ENCODE peak calls at places on chromosomes 7 and 10, in four cellular contexts. U, Z, D and E are unnamed samples.

GRCh38 chr7:22833113-22833512 is 10.5 kb upstream of the TOMM7 start:
- DNase-seq in D (no peak), Z (no peak), U (no peak), E (no peak)

GRCh38 chr10:95793401-95794045 is 37.6 kb downstream of the ENTPD1 start:
- DNase-seq in U (no peak), D (no peak), Z (peak), E (no peak)

GRCh38 chr7:158997471-158997870 is 141.1 kb downstream of the DYNC2I1 start:
- DNase-seq in D (no peak), U (no peak), Z (no peak), E (no peak)

GRCh38 chr10:78382047-78382446 is 348.4 kb downstream of the RPS24 start:
- DNase-seq in Z (no peak), D (no peak), U (no peak), E (no peak)

GRCh38 chr10:46544989-46545791 is 11.3 kb downstream of the GPRIN2 start:
- DNase-seq in D (peak), U (peak), Z (peak), E (no peak)

GRCh38 chr10:35355971-35356724 is 19.8 kb downstream of the CCNY start:
- DNase-seq in U (no peak), Z (no peak), D (no peak), E (peak)

GRCh38 chr10:101230185-101230917 is 1.1 kb upstream of the LBX1 start:
- DNase-seq in D (no peak), U (no peak), Z (no peak), E (no peak)

GRCh38 chr7:96144260-96144526 is 177.7 kb downstream of the SLC25A13 start:
- DNase-seq in Z (no peak), D (no peak), U (no peak), E (no peak)

GRCh38 chr7:16728811-16729210 is 24.7 kb upstream of the TSPAN13 start:
- DNase-seq in U (no peak), D (no peak), Z (no peak), E (no peak)

GRCh38 chr7:136874393-136875032 is 6.1 kb downstream of the CHRM2 start:
- DNase-seq in D (no peak), U (no peak), Z (peak), E (no peak)
- TF ChIP-seq CTCF in D (peak), U (no peak), Z (peak), E (peak)

GRCh38 chr10:84966708-84967441 is 638.5 kb downstream of the CCSER2 start:
- DNase-seq in Z (no peak), D (no peak), U (no peak), E (no peak)
- TF ChIP-seq CTCF in Z (no peak), D (no peak), U (no peak), E (no peak)

GRCh38 chr7:85469446-85469970 is 282.7 kb upstream of the SEMA3D start:
- DNase-seq in Z (no peak), U (no peak), D (no peak), E (no peak)

GRCh38 chr7:85475071-85475470 is 288.2 kb upstream of the SEMA3D start:
- DNase-seq in Z (no peak), U (no peak), D (no peak), E (no peak)

GRCh38 chr7:85474234-85474633 is 287.4 kb upstream of the SEMA3D start:
- DNase-seq in Z (no peak), U (no peak), D (no peak), E (no peak)

GRCh38 chr7:85471740-85472139 is 284.9 kb upstream of the SEMA3D start:
- DNase-seq in D (no peak), U (no peak), Z (peak), E (no peak)

DNA sequence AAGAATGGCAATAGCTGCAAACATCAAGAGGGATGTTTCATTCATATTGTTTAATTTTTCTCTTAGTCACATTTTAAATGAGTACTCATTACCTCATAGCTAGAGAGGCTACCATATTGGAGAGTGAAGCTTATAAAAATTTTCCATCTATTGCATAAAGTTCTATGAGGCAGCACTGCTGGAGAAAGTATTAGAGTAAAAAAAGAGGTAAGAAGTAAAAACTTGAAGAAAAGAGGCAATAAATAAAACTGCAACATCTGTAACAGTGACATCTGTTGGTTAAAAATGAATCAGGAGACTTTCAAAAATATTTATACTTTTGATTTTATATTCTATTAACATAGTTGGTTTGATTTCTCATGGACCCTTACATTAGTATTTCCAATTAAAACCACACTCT is 284.5 kb upstream of the SEMA3D start:
- DNase-seq in D (no peak), Z (peak), U (no peak), E (no peak)
- TF ChIP-seq CTCF in D (no peak), Z (no peak), U (no peak), E (no peak)

DNA sequence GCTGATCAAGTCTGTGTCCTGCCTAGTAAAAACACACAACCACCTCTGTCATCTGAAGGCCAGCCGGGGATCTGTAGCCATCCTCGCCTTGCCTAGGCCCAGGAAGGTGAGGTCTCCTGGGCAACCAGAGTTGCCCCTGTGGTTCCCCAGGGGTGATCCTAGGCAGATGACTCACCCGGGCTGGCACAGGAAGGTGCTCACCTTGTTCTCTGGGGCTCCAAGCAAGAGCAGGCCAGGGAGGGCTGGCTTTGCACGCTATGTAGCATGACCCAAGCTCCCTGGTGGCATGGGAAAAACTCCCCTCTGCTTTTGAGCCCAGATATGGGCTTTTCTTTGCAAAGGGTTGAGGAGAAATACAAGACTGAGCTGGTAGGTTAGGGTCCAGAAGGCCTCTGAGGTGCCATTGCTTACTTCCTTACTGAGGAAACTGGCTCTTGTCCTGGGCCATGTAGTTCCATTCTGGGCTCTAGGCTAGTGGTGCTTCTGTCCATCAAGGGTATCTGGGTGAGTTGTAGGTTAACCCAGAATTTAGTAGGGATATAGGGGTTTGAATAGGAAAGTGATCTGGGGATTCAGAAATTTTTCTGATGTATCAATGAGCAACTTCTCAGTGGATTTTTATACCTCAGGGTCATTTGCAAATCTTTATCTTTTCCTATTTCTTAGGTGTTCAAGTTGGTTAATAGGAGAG is 112.0 kb downstream of the NT5C2 start:
- DNase-seq in U (peak), D (no peak), Z (no peak), E (no peak)
- TF ChIP-seq CTCF in U (no peak), D (no peak), Z (no peak), E (no peak)

DNA sequence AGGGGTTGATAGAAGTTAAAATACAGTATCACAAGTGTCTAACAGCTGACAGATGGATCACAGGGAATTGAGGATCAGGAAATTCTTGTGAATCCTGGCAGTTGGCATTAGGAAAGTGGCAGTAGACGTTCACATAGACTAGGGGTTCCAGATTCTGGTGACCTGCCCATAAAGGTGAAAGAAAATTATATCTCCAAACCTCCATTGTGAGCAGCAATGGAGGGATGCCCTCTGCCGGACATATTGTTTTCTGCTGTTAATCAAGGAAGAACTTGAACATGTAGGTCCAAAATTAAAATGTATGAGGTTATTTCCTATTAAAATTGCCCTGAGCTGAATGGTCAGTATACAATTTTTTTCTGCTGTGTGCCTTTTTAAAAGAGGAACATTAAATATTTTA is 5.1 kb downstream of the NME8 start:
- DNase-seq in U (peak), D (no peak), Z (peak), E (peak)
- TF ChIP-seq CTCF in U (peak), D (peak), Z (peak), E (peak)

GRCh38 chr7:101950450-101951119 is 133.2 kb downstream of the CUX1 start:
- DNase-seq in D (no peak), Z (no peak), U (no peak), E (no peak)
- TF ChIP-seq CTCF in D (no peak), Z (no peak), U (peak), E (no peak)

DNA sequence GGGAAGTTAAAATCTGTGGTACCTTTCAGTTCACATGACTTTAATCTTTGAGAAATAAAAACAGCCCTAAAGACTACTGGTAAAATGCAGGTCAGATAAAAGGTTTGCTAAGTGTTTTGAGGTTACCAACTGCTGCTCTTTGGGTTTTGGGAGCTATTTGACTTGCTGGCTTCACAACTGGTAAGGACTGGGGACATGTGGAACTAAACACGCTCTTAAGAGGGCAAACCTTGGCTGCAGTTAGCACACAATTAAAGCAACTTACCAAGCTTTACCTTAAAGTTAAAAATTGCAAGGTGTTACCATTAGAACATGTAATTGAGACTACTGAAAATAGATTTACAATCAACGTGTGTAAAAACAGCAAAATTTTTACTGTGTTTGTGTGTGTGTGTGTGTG is 220.2 kb downstream of the PHF14 start:
- DNase-seq in Z (no peak), D (no peak), U (no peak), E (no peak)
- TF ChIP-seq CTCF in Z (no peak), D (no peak), U (no peak), E (no peak)

GRCh38 chr10:34022195-34022594 is 687.7 kb upstream of the NRP1 start:
- DNase-seq in U (no peak), Z (no peak), D (no peak), E (no peak)

GRCh38 chr10:34028936-34029335 is 694.5 kb upstream of the NRP1 start:
- DNase-seq in Z (no peak), U (no peak), D (no peak), E (no peak)

GRCh38 chr10:34029455-34029854 is 695.0 kb upstream of the NRP1 start:
- DNase-seq in U (no peak), Z (no peak), D (no peak), E (no peak)

GRCh38 chr10:34024708-34025425 is 690.4 kb upstream of the NRP1 start:
- DNase-seq in U (peak), Z (peak), D (no peak), E (no peak)
- TF ChIP-seq CTCF in U (no peak), Z (no peak), D (no peak), E (no peak)

GRCh38 chr7:151597541-151597940 is 77.8 kb upstream of the RHEB start:
- DNase-seq in D (no peak), U (no peak), Z (no peak), E (no peak)

GRCh38 chr7:151598045-151598444 is 78.3 kb upstream of the RHEB start:
- DNase-seq in D (no peak), Z (no peak), U (peak), E (no peak)

GRCh38 chr7:151601521-151602305 is 82.0 kb upstream of the RHEB start:
- DNase-seq in U (no peak), Z (no peak), D (no peak), E (no peak)

GRCh38 chr7:151595702-151596340 is 76.1 kb upstream of the RHEB start:
- DNase-seq in U (peak), D (no peak), Z (no peak), E (no peak)

GRCh38 chr7:151599401-151600227 is 79.9 kb upstream of the RHEB start:
- DNase-seq in U (peak), D (no peak), Z (no peak), E (no peak)
- TF ChIP-seq CTCF in U (no peak), D (no peak), Z (no peak), E (no peak)

GRCh38 chr10:30270247-30270646 is 78.8 kb downstream of the MTPAP start:
- DNase-seq in U (no peak), D (no peak), Z (no peak), E (no peak)
- TF ChIP-seq CTCF in U (no peak), D (peak), Z (no peak), E (no peak)